ENCODE peak calls at places on chromosomes 11 and 22, in four cellular contexts. T is HepG2, P is HCT116, A is K562. R is an unnamed sample.

GRCh38 chr11:66881927-66882452 is 25.1 kb downstream of the LRFN4 start:
- DNase-seq in A (no peak), P (no peak), T (no peak), R (no peak)

GRCh38 chr22:46030241-46030880 is 53.4 kb upstream of the WNT7B start:
- DNase-seq in P (no peak), A (no peak), T (no peak), R (no peak)

GRCh38 chr11:12944889-12945288 is 64.2 kb upstream of the RASSF10 start:
- DNase-seq in T (no peak), P (no peak), A (no peak), R (no peak)

GRCh38 chr11:45722144-45722543 is 56.7 kb upstream of the CHST1 start:
- DNase-seq in A (peak; percentile 45), T (no peak), P (no peak), R (no peak)

GRCh38 chr11:14339356-14339755 is 19.6 kb downstream of the RRAS2 start:
- DNase-seq in T (no peak), P (no peak), A (no peak), R (no peak)

GRCh38 chr22:48918585-48919186 is 909.0 kb downstream of the BRD1 start:
- DNase-seq in A (no peak), P (no peak), T (peak; percentile 65), R (no peak)

GRCh38 chr11:102560555-102561011 is 30.0 kb upstream of the MMP7 start:
- DNase-seq in T (no peak), A (no peak), P (no peak), R (no peak)

GRCh38 chr22:39360674-39361413 is 11.1 kb downstream of the SYNGR1 start:
- DNase-seq in P (no peak), T (no peak), A (no peak), R (no peak)

GRCh38 chr22:20146777-20147176 is 4.1 kb downstream of the CCDC188 start:
- DNase-seq in P (no peak), T (no peak), A (no peak), R (no peak)

GRCh38 chr11:117094776-117095175 is 3.5 kb downstream of the SIK3 start:
- DNase-seq in T (no peak), P (no peak), A (no peak), R (no peak)

GRCh38 chr22:44179196-44179988 is 1.3 kb upstream of the PARVG start:
- DNase-seq in A (no peak), P (no peak), T (no peak), R (no peak)

GRCh38 chr22:49925525-49926128 is 7.2 kb downstream of the CRELD2 start:
- DNase-seq in A (no peak), T (no peak), P (no peak), R (no peak)

GRCh38 chr11:29963796-29964195 is 53.0 kb downstream of the KCNA4 start:
- DNase-seq in A (no peak), P (no peak), T (no peak), R (no peak)

GRCh38 chr22:46463435-46464227 is 73.8 kb downstream of the CELSR1 start:
- DNase-seq in P (no peak), T (no peak), A (no peak), R (no peak)

GRCh38 chr11:72391638-72392423 is 42.5 kb downstream of the CLPB start:
- DNase-seq in T (peak; percentile 38), A (no peak), P (no peak), R (no peak)

GRCh38 chr22:24969588-24970301 is 17.2 kb downstream of the KIAA1671 start:
- DNase-seq in T (peak; percentile 60), A (no peak), P (peak; percentile 56), R (no peak)

GRCh38 chr22:22657712-22658111 is 13.3 kb downstream of the GGTLC2 start:
- DNase-seq in P (no peak), T (no peak), A (no peak), R (no peak)

GRCh38 chr11:122123258-122123929 is 7.4 kb upstream of the BLID start:
- DNase-seq in P (no peak), T (no peak), A (no peak), R (no peak)

GRCh38 chr11:109929308-109929707 is 163.9 kb upstream of the ZC3H12C start:
- DNase-seq in T (no peak), P (no peak), A (no peak), R (no peak)

GRCh38 chr11:96314326-96315050 is 28.5 kb downstream of the MAML2 start:
- DNase-seq in P (peak; percentile 48), T (no peak), A (no peak), R (no peak)

GRCh38 chr11:130709531-130709930 is 206.7 kb downstream of the SNX19 start:
- DNase-seq in P (no peak), A (no peak), T (no peak), R (no peak)

GRCh38 chr11:82775736-82776346 is 42.2 kb upstream of the FAM181B start:
- DNase-seq in P (peak; percentile 36), T (peak; percentile 42), A (peak; percentile 62), R (peak; percentile 33)

GRCh38 chr22:39179401-39179827 is 26.9 kb upstream of the CBX7 start:
- DNase-seq in A (peak; percentile 30), P (no peak), T (no peak), R (no peak)

GRCh38 chr11:27558401-27558800 is 51.8 kb upstream of the LIN7C start:
- DNase-seq in A (no peak), T (no peak), P (no peak), R (no peak)

GRCh38 chr11:19311306-19312030 is 70.7 kb upstream of the E2F8 start:
- DNase-seq in T (peak; percentile 23), P (peak; percentile 31), A (peak; percentile 63), R (peak; percentile 41)

GRCh38 chr22:28604961-28605360 is 74.7 kb downstream of the TTC28 start:
- DNase-seq in T (no peak), P (no peak), A (no peak), R (no peak)

GRCh38 chr22:27835446-27835845 is 33.9 kb upstream of the MN1 start:
- DNase-seq in A (no peak), P (no peak), T (no peak), R (no peak)

GRCh38 chr11:85118151-85118550 is 509.0 kb downstream of the DLG2 start:
- DNase-seq in A (no peak), T (no peak), P (no peak), R (no peak)

GRCh38 chr11:102225689-102226562 is 91.4 kb upstream of the BIRC3 start:
- DNase-seq in A (no peak), P (no peak), T (peak; percentile 28), R (no peak)

DNA sequence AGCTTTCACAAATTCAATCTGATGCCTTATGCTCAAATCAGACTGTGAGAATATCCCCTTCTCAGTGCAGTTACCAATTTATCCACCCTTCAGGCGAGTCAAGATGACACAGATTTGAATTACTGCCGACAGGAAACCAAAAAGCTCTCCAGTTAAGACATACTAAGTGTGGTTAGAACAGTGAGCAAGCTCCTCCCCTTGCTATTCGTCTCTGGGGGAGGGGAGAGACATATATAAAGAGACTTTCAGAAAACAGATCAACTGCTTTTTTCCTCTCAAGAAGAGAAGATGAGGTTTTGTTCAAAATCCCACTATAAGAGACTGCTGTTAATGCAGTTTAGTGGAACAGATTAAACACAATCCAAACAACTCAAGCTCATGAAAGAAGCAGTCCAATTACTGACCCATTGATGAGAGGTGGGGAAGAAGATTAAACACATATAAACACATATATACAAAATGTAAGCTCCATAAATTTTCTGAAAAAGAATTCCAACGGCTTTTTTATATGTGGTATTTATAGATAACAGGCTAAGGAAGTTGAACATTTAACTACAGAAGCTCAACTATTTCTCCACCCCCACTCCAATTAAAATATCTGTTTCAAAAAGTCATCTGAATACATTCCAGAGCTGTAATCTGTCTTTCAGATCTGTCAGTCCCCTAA is 102.7 kb downstream of the MRTFA start:
- DNase-seq in T (no peak), A (peak; percentile 62), P (no peak), R (no peak)
- TF ChIP-seq TCF7L2 in T (no peak), A (no peak), P (no peak), R (peak; percentile 71)

GRCh38 chr22:36738416-36739020 is 35.0 kb upstream of the CACNG2 start:
- DNase-seq in A (no peak), P (no peak), T (no peak), R (no peak)
- H3K27me3 ChIP-seq in A (peaks cover 5% of the 10 kb centered on the region), P (peaks cover 5% of the 10 kb centered on the region), T (peaks cover 8% of the 10 kb centered on the region), R (no peaks in the 10 kb centered on the region)

GRCh38 chr11:1825785-1826451 is 8.9 kb upstream of the SYT8 start:
- DNase-seq in P (no peak), A (no peak), T (no peak), R (no peak)
- H3K4me1 ChIP-seq in P (peaks cover 56% of the 10 kb centered on the region), A (no peaks in the 10 kb centered on the region), T (peaks cover 64% of the 10 kb centered on the region), R (peaks cover 66% of the 10 kb centered on the region)

GRCh38 chr11:10304495-10305261 is at the start of gene ADM:
- DNase-seq in P (peak; percentile 91), T (peak; percentile 90), A (peak; percentile 53), R (peak; percentile 96)
- TF ChIP-seq TCF7L2 in P (no peak), T (no peak), A (no peak), R (peak; percentile 39)

GRCh38 chr11:40689823-40690222 is 769.6 kb downstream of the LRRC4C start:
- DNase-seq in A (no peak), T (peak; percentile 1), P (no peak), R (no peak)
- H3K27me3 ChIP-seq in A (no peaks in the 10 kb centered on the region), T (no peaks in the 10 kb centered on the region), P (no peaks in the 10 kb centered on the region), R (no peaks in the 10 kb centered on the region)

GRCh38 chr22:29623553-29624169 is 20.2 kb downstream of the NF2 start:
- DNase-seq in A (no peak), T (no peak), P (no peak), R (no peak)

GRCh38 chr22:29623059-29623458 is 19.6 kb downstream of the NF2 start:
- DNase-seq in A (no peak), T (no peak), P (no peak), R (no peak)

GRCh38 chr22:29625090-29625825 is 21.8 kb downstream of the NF2 start:
- DNase-seq in T (peak; percentile 62), A (peak; percentile 33), P (no peak), R (no peak)

GRCh38 chr22:29617922-29618629 is 14.6 kb downstream of the NF2 start:
- DNase-seq in A (no peak), P (peak; percentile 71), T (no peak), R (no peak)

DNA sequence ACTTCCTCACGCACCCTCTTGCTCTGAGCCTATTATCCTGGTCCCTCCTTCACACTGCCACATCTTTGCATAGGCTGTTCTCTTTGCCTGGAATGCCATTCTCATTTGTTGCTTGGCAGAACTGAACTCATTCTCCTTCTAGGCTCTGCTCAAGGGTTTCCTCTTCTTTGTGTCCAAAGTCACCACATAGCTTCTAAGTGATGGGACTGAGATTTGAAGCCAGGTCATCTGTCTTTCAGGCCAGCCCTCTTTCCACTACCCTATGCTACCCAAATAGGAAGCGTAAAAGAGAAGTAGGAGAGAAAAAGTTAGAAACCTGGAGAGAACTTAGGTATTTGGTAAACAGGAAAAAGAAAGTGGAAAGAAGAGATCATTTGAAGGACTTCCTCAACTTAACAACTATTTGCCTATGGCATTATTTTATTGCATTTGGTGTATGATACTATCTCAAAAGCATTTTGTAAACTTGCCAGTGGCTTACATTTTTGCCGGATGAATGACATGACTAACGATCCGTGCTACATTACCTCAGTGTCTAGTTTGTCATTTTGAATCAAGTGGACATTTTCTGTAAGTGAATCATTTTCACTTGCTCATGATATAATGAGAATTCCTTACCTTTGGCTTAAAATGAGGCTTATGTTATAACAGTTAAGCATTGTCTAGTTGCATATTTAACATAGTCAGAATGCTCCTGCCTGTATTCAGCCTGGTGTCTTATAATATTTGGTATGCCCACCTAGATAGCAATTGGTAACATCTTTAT is 18.5 kb downstream of the NF2 start:
- DNase-seq in T (peak; percentile 19), A (no peak), P (peak; percentile 91), R (peak; percentile 99)
- H3K4me1 ChIP-seq in T (peaks cover 39% of the 10 kb centered on the region), A (peaks cover 2% of the 10 kb centered on the region), P (peaks cover 100% of the 10 kb centered on the region), R (peaks cover 94% of the 10 kb centered on the region)

GRCh38 chr22:41178425-41178975 is 26.6 kb upstream of the L3MBTL2 start:
- DNase-seq in T (no peak), P (no peak), A (no peak), R (no peak)
- TF ChIP-seq TCF7L2 in T (no peak), P (no peak), A (no peak), R (no peak)

GRCh38 chr22:47715866-47716578 is 953.6 kb downstream of the TBC1D22A start:
- DNase-seq in T (no peak), A (peak; percentile 17), P (no peak), R (no peak)
- H3K27me3 ChIP-seq in T (peaks cover 6% of the 10 kb centered on the region), A (no peaks in the 10 kb centered on the region), P (no peaks in the 10 kb centered on the region), R (no peaks in the 10 kb centered on the region)

R was measured in Panc1.